ENCODE peak calls at places on chromosomes 7 and 10, in four cellular contexts. T, B, G and R are unnamed samples.

GRCh38 chr10:132162590-132163277 is 24.0 kb upstream of the DPYSL4 start:
- DNase-seq in B (no peak), T (no peak), G (no peak), R (no peak)

GRCh38 chr7:143290293-143290692 is 2.1 kb downstream of the CASP2 start:
- DNase-seq in T (no peak), G (no peak), B (no peak), R (no peak)

GRCh38 chr10:72158174-72158573 is 57.6 kb upstream of the ANAPC16 start:
- DNase-seq in B (no peak), G (no peak), T (no peak), R (no peak)

GRCh38 chr7:131937868-131938267 is 381.4 kb upstream of the PODXL start:
- DNase-seq in T (no peak), B (no peak), G (no peak), R (no peak)

GRCh38 chr7:1093916-1094508 is 6.1 kb downstream of the GPER1 start:
- DNase-seq in B (no peak), T (no peak), G (no peak), R (no peak)

GRCh38 chr10:77179015-77179695 is 458.5 kb downstream of the KCNMA1 start:
- DNase-seq in T (peak), G (no peak), B (no peak), R (no peak)

GRCh38 chr7:35253680-35254495 is at the start of gene TBX20:
- DNase-seq in B (no peak), T (peak), G (peak), R (no peak)

GRCh38 chr7:55019329-55019690 is 493 bp downstream of the EGFR start:
- DNase-seq in G (no peak), T (peak), B (no peak), R (no peak)

GRCh38 chr7:44639701-44640321 is 33.4 kb downstream of the OGDH start:
- DNase-seq in B (no peak), G (no peak), T (peak), R (no peak)

GRCh38 chr10:18516851-18517250 is 134.5 kb downstream of the NSUN6 start:
- DNase-seq in G (no peak), B (no peak), T (no peak), R (no peak)

GRCh38 chr10:89861584-89862287 is 160.3 kb downstream of the KIF20B start:
- DNase-seq in B (no peak), T (peak), G (peak), R (no peak)

GRCh38 chr10:46550795-46551700 is 5.4 kb downstream of the GPRIN2 start:
- DNase-seq in T (no peak), G (peak), B (no peak), R (no peak)

GRCh38 chr10:91163709-91164474 is 56.6 kb upstream of the PCGF5 start:
- DNase-seq in G (no peak), B (no peak), T (peak), R (peak)

GRCh38 chr7:155007947-155008346 is 5.0 kb upstream of the PAXIP1 start:
- DNase-seq in B (no peak), T (peak), G (peak), R (no peak)

GRCh38 chr7:137462847-137463246 is 119.3 kb upstream of the PTN start:
- DNase-seq in G (no peak), T (no peak), B (no peak), R (no peak)

GRCh38 chr10:133460208-133460769 is 6.5 kb downstream of the SCART1 start:
- DNase-seq in B (no peak), G (no peak), T (no peak), R (no peak)

GRCh38 chr10:17456032-17456548 is 1.7 kb upstream of the ST8SIA6 start:
- DNase-seq in T (no peak), B (no peak), G (no peak), R (no peak)

GRCh38 chr10:79402625-79402946 is 42.8 kb downstream of the ZCCHC24 start:
- DNase-seq in T (no peak), G (no peak), B (no peak), R (no peak)

GRCh38 chr7:40024048-40024447 is 74.0 kb downstream of the CDK13 start:
- DNase-seq in G (no peak), B (no peak), T (no peak), R (no peak)

GRCh38 chr10:6173203-6173602 is 29.5 kb upstream of the PFKFB3 start:
- DNase-seq in G (peak), T (no peak), B (no peak), R (no peak)

GRCh38 chr7:115005241-115005640 is 83.3 kb downstream of the MDFIC start:
- DNase-seq in G (no peak), T (no peak), B (no peak), R (no peak)

GRCh38 chr10:49197171-49197570 is 9.0 kb upstream of the TMEM273 start:
- DNase-seq in G (no peak), B (no peak), T (no peak), R (no peak)

GRCh38 chr10:130282492-130283233 is 146.5 kb downstream of the GLRX3 start:
- DNase-seq in G (no peak), B (no peak), T (no peak), R (no peak)

GRCh38 chr10:97022616-97023015 is 163.1 kb downstream of the SLIT1 start:
- DNase-seq in T (no peak), B (no peak), G (no peak), R (no peak)

GRCh38 chr7:140025814-140026433 is 36.8 kb downstream of the PARP12 start:
- DNase-seq in T (no peak), B (no peak), G (no peak), R (no peak)

GRCh38 chr7:55140221-55140980 is 121.6 kb downstream of the EGFR start:
- DNase-seq in G (no peak), B (no peak), T (peak), R (no peak)

GRCh38 chr10:48487244-48487643 is 117.6 kb downstream of the ARHGAP22 start:
- DNase-seq in B (no peak), T (no peak), G (no peak), R (no peak)

GRCh38 chr7:2639994-2640830 is 8.4 kb downstream of the TTYH3 start:
- DNase-seq in B (no peak), G (no peak), T (no peak), R (no peak)

GRCh38 chr10:1175956-1176565 is 119.9 kb downstream of the WDR37 start:
- DNase-seq in T (no peak), G (no peak), B (no peak), R (no peak)